ENCODE peak calls at places on chromosomes 7 and 10, in six cellular contexts. V is breast epithelium, M is ovary, C is Peyer's patch, F is right lobe of liver, N is HCT116. B is an unnamed sample. For H3K4me1, the result is how much of the 10 kb centered on the place peaks cover.

GRCh38 chr7:156950381-156950858 is 908 bp downstream of the NOM1 start:
- DNase-seq in C (no peak), M (no peak), F (no peak), V (no peak), N (no peak), B (no peak)

GRCh38 chr7:16804674-16805439 is at the start of gene AGR2:
- DNase-seq in C (peak), V (peak), M (no peak), F (no peak), N (no peak), B (peak)

GRCh38 chr10:17833656-17834055 is 24.5 kb downstream of the MRC1 start:
- DNase-seq in C (no peak), V (no peak), F (no peak), M (no peak), N (no peak), B (no peak)

GRCh38 chr10:80463868-80464267 is 9.8 kb downstream of the TSPAN14 start:
- DNase-seq in V (no peak), N (no peak), M (no peak), C (peak), F (no peak), B (no peak)

GRCh38 chr7:80151274-80151665 is 16.6 kb downstream of the GNAI1 start:
- DNase-seq in C (no peak), V (no peak), M (no peak), N (no peak), F (no peak), B (no peak)

GRCh38 chr7:4776160-4776623 is 769 bp downstream of the AP5Z1 start:
- DNase-seq in F (no peak), N (no peak), V (no peak), C (no peak), M (no peak), B (no peak)

GRCh38 chr7:7098280-7098818 is 84.0 kb upstream of the C1GALT1 start:
- DNase-seq in F (no peak), V (no peak), M (no peak), C (no peak), N (no peak), B (no peak)

GRCh38 chr10:78763651-78764395 is 304.9 kb upstream of the ZMIZ1 start:
- DNase-seq in M (peak), C (no peak), V (peak), N (no peak), F (no peak), B (no peak)

GRCh38 chr7:64849924-64850499 is 53.1 kb upstream of the ZNF273 start:
- DNase-seq in N (no peak), V (no peak), M (no peak), F (no peak), C (no peak), B (no peak)

GRCh38 chr7:134420509-134421125 is 38.3 kb downstream of the AKR1B1 start:
- DNase-seq in M (no peak), V (no peak), C (peak), N (peak), F (no peak), B (peak)

GRCh38 chr10:110268442-110268841 is 36.3 kb downstream of the SMNDC1 start:
- DNase-seq in F (no peak), N (no peak), M (no peak), C (no peak), V (no peak), B (peak)

GRCh38 chr10:116207690-116208089 is 65.3 kb downstream of the GFRA1 start:
- DNase-seq in C (no peak), M (no peak), F (no peak), N (no peak), V (no peak), B (no peak)

GRCh38 chr10:109746861-109747260 is 176.4 kb downstream of the XPNPEP1 start:
- DNase-seq in M (no peak), V (no peak), N (no peak), F (no peak), C (no peak), B (no peak)

GRCh38 chr7:47400741-47401206 is 181.1 kb downstream of the TNS3 start:
- DNase-seq in C (no peak), N (no peak), M (no peak), F (no peak), V (no peak), B (peak)

GRCh38 chr7:50085344-50085743 is 7.7 kb downstream of the ZPBP start:
- DNase-seq in M (no peak), N (no peak), F (no peak), C (no peak), V (no peak), B (no peak)

GRCh38 chr7:36923831-36924555 is 199.7 kb upstream of the AOAH start:
- DNase-seq in M (no peak), F (no peak), N (no peak), V (no peak), C (peak), B (no peak)

GRCh38 chr10:546971-547590 is 142.4 kb downstream of the DIP2C start:
- DNase-seq in F (no peak), M (no peak), V (peak), C (no peak), N (no peak), B (peak)

GRCh38 chr7:35691827-35692307 is 3.1 kb downstream of the HERPUD2 start:
- DNase-seq in C (peak), N (no peak), F (no peak), M (no peak), V (no peak), B (no peak)

GRCh38 chr7:37323912-37324430 is 124.7 kb downstream of the ELMO1 start:
- DNase-seq in C (no peak), M (no peak), N (no peak), F (no peak), V (no peak), B (no peak)

GRCh38 chr10:24616536-24616935 is 107.2 kb downstream of the ARHGAP21 start:
- DNase-seq in C (no peak), M (no peak), V (no peak), F (no peak), N (no peak), B (no peak)

GRCh38 chr10:119306514-119306951 is 99.2 kb downstream of the GRK5 start:
- DNase-seq in C (peak), V (no peak), M (no peak), F (no peak), N (no peak), B (peak)
- H3K4me1 ChIP-seq in C (under half), V (under half), M (under half), F (under half), N (half or more), B (half or more)

DNA sequence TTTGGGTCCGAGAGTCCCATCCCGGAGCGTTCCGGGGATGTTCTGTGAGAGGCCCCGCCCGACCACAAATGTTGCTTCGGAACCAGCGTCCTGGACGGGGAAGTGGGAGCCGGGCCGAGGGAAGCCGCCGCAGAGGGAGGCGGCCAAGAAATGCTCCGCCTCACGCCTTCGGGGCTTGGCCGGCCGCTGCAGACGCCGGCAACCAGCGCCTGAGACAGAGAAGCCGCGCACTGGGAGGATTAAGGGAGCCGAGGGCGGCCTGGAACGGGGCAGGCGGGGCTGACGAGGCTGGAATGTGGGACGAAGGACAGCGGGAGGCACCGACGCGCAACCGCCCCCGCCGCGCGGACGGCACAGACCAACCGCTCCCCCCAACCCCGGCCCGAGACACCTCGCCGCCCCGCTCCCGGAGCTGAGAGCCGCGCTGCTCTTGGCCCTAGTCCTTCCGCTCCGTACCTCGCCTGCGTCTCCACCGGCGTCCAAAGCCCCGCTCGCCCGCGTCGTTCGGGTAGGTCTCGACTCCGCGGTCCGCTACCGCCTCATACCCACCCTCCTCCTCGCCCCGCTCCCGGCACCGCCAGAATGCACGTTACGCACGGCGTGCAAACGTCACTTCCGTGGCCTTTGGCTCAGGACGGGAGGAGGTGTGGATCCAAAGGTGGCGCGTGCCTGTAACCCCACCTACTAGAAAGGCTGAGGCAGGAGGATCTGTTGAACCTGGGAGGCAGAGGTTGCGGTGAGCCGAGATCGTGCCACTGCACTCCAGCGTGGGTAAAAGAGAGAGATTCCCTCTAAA is 36.7 kb upstream of the KCTD7 start:
- DNase-seq in V (peak), N (peak), C (peak), F (peak), M (peak), B (peak)
- TF ChIP-seq POLR2A in V (peak), N (peak), C (peak), F (peak), M (peak), B (no peak)

GRCh38 chr10:60778978-60779668 is 845 bp downstream of the CDK1 start:
- DNase-seq in F (no peak), N (no peak), V (no peak), M (no peak), C (no peak), B (no peak)

GRCh38 chr10:60778214-60778977 is at the start of gene CDK1:
- DNase-seq in C (peak), F (peak), M (peak), N (peak), V (peak), B (peak)

GRCh38 chr10:60781678-60782077 is 3.4 kb downstream of the CDK1 start:
- DNase-seq in F (no peak), V (no peak), C (no peak), M (no peak), N (no peak), B (no peak)

DNA sequence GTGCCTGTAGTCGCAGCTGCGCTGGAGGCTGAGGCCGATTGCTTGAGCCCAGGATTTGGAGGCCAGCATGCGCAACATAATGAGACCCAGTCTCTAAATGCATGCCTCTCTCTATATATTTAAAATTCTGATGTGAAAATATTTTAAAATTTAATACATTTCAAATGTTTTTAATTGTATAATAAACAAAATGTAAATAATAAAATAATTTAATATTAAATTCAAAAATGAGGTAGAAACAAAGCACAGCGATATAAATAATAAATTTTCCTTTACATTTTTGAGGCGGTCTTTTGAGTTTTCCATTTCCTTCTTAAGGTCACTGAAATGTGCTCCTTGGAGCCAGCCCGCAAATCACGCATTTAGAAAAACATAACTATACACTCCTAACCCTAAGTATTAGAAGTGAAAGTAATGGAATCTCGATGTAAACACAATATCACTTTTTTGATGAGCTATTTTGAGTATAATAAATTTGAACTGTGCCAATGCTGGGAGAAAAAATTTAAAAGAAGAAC is 523 bp upstream of the CDK1 start:
- DNase-seq in N (no peak), V (no peak), F (no peak), C (no peak), M (no peak), B (no peak)
- H3K4me3 ChIP-seq in N (peak), V (peak), F (peak), C (peak), M (peak), B (peak)

DNA sequence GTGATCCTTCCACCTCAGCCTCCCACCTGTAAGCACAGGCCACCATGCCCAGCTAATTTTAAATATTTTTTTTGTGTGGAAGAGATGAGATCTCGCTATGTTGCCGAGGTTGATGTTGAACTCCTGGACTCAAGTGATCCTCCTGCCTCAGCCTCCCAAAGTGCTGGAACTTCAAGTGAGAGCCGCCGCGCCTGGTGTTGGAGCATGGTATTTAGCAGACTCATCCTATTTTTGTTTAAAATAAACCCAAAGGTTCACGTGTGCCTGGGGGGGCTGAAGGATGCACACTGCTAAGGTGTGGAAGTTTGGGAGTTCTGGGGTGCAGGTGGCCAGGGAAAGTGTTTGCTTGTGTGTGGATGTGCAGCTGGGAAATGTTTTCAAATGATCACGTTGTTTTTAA is 18.1 kb downstream of the PDGFA start:
- DNase-seq in C (no peak), N (no peak), F (peak), M (no peak), V (no peak), B (no peak)
- H3K4me1 ChIP-seq in C (under half), N (under half), F (under half), M (under half), V (under half), B (half or more)